ENCODE peak calls at places on chromosomes 5 and 9, in six cellular contexts. S is A172; G is DMS153; Q is fibroblast of gingiva; T is stimulated activated CD4-positive, alpha-beta T cell treated with anti-CD3 and anti-CD28 coated beads, Interleukin-1b, Interleukin-23, amount 100 ng/mL, for 1 hour; P is lower lobe of right lung. J is an unnamed sample.

GRCh38 chr5:176541338-176542134 is 4.3 kb upstream of the RNF44 start:
- DNase-seq in Q (no peak), G (no peak), S (peak), P (peak), T (no peak), J (no peak)

GRCh38 chr5:81694726-81695125 is 56.2 kb downstream of the SSBP2 start:
- DNase-seq in T (no peak), P (no peak), Q (no peak), G (no peak), S (no peak), J (no peak)

GRCh38 chr9:4022435-4023067 is 277.3 kb downstream of the GLIS3 start:
- DNase-seq in Q (no peak), P (no peak), S (no peak), T (no peak), G (peak), J (no peak)

GRCh38 chr9:69120380-69121154 is 53.5 kb upstream of the TJP2 start:
- DNase-seq in S (no peak), Q (no peak), T (no peak), P (peak), G (peak), J (no peak)

GRCh38 chr9:74846771-74847170 is 41.0 kb downstream of the TRPM6 start:
- DNase-seq in T (no peak), Q (no peak), S (peak), G (no peak), P (no peak), J (no peak)

GRCh38 chr5:59095480-59095879 is 512.6 kb downstream of the RAB3C start:
- DNase-seq in T (no peak), S (no peak), P (no peak), G (no peak), Q (peak), J (no peak)

GRCh38 chr9:14313951-14314423 is at the start of gene NFIB:
- DNase-seq in T (no peak), P (peak), Q (peak), G (no peak), S (no peak), J (peak)

GRCh38 chr9:95516221-95516735 is 493 bp downstream of the PTCH1 start:
- DNase-seq in S (no peak), G (no peak), P (no peak), Q (no peak), T (no peak), J (no peak)

GRCh38 chr9:27168496-27168895 is 59.5 kb downstream of the TEK start:
- DNase-seq in P (no peak), S (no peak), G (no peak), Q (no peak), T (no peak), J (no peak)

GRCh38 chr5:178699854-178700253 is 30.6 kb downstream of the ZNF354A start:
- DNase-seq in G (no peak), S (no peak), P (no peak), T (no peak), Q (no peak), J (no peak)

GRCh38 chr5:31809037-31809910 is 170.3 kb downstream of the PDZD2 start:
- DNase-seq in G (peak), Q (peak), P (peak), S (peak), T (no peak), J (peak)

GRCh38 chr5:116947691-116948528 is 373.3 kb upstream of the SEMA6A start:
- DNase-seq in T (peak), G (peak), Q (no peak), S (peak), P (peak), J (peak)

GRCh38 chr5:156128026-156128425 is 198.9 kb upstream of the SGCD start:
- DNase-seq in S (no peak), G (no peak), P (no peak), T (no peak), Q (no peak), J (no peak)

GRCh38 chr5:80187274-80187673 is 68.6 kb downstream of the SERINC5 start:
- DNase-seq in G (no peak), T (no peak), S (no peak), Q (no peak), P (no peak), J (no peak)

GRCh38 chr9:138077126-138077525 is 199.5 kb downstream of the CACNA1B start:
- DNase-seq in Q (no peak), P (no peak), S (no peak), T (no peak), G (no peak), J (no peak)

GRCh38 chr9:4084440-4084818 is 215.4 kb downstream of the GLIS3 start:
- DNase-seq in P (no peak), Q (no peak), T (no peak), S (no peak), G (no peak), J (peak)

GRCh38 chr5:36561596-36561995 is 44.8 kb upstream of the SLC1A3 start:
- DNase-seq in Q (no peak), P (no peak), S (no peak), T (no peak), G (no peak), J (no peak)

GRCh38 chr5:145981612-145982571 is 45.5 kb downstream of the SH3RF2 start:
- DNase-seq in S (no peak), G (no peak), Q (no peak), T (no peak), P (peak), J (no peak)

GRCh38 chr5:57724836-57725235 is 242.2 kb upstream of the ACTBL2 start:
- DNase-seq in S (peak), Q (no peak), T (no peak), G (no peak), P (no peak), J (no peak)

GRCh38 chr5:159713254-159713653 is 203.0 kb upstream of the ADRA1B start:
- DNase-seq in Q (no peak), T (no peak), G (no peak), S (no peak), P (no peak), J (no peak)

GRCh38 chr5:24232929-24233328 is 411.8 kb downstream of the CDH10 start:
- DNase-seq in S (no peak), T (no peak), Q (no peak), P (no peak), G (no peak), J (peak)

GRCh38 chr9:80649001-80649420 is 1040.3 kb downstream of the TLE1 start:
- DNase-seq in Q (peak), P (no peak), G (no peak), T (no peak), S (peak), J (peak)

GRCh38 chr9:33293782-33294181 is 3.5 kb downstream of the NFX1 start:
- DNase-seq in T (no peak), Q (no peak), P (no peak), G (no peak), S (no peak), J (no peak)

GRCh38 chr9:14213504-14213903 is 100.4 kb downstream of the NFIB start:
- DNase-seq in Q (no peak), T (no peak), G (no peak), S (no peak), P (no peak), J (no peak)